ENCODE peak calls at places on chromosome 13, in six cellular contexts. One of them, this sample, is unnamed.

GRCh38 chr13:27868639-27869435 is 51.0 kb upstream of the PDX1 start:
- DNase-seq in psoas muscle: no peak
- DNase-seq in ELF-1: no peak
- DNase-seq in activated naive CD8-positive, alpha-beta T cell treated with anti-CD3 and anti-CD28 coated beads for 36 hours: no peak
- DNase-seq in HEK293T: no peak
- DNase-seq in neural crest cell: no peak
- DNase-seq in this sample: no peak

GRCh38 chr13:89029062-89029461 is 1357.9 kb downstream of the SLITRK5 start:
- DNase-seq in ELF-1: no peak
- DNase-seq in psoas muscle: no peak
- DNase-seq in neural crest cell: no peak
- DNase-seq in HEK293T: no peak
- DNase-seq in activated naive CD8-positive, alpha-beta T cell treated with anti-CD3 and anti-CD28 coated beads for 36 hours: peak
- DNase-seq in this sample: no peak

GRCh38 chr13:77390391-77390790 is 63.5 kb upstream of the MYCBP2 start:
- DNase-seq in activated naive CD8-positive, alpha-beta T cell treated with anti-CD3 and anti-CD28 coated beads for 36 hours: no peak
- DNase-seq in ELF-1: no peak
- DNase-seq in HEK293T: no peak
- DNase-seq in psoas muscle: no peak
- DNase-seq in neural crest cell: no peak
- DNase-seq in this sample: no peak

GRCh38 chr13:28822801-28823200 is 2.7 kb downstream of the MTUS2 start:
- DNase-seq in HEK293T: no peak
- DNase-seq in activated naive CD8-positive, alpha-beta T cell treated with anti-CD3 and anti-CD28 coated beads for 36 hours: no peak
- DNase-seq in ELF-1: no peak
- DNase-seq in neural crest cell: no peak
- DNase-seq in psoas muscle: no peak
- DNase-seq in this sample: no peak

GRCh38 chr13:23811366-23812027 is 77.7 kb downstream of the MIPEP start:
- DNase-seq in neural crest cell: no peak
- DNase-seq in ELF-1: peak
- DNase-seq in psoas muscle: no peak
- DNase-seq in activated naive CD8-positive, alpha-beta T cell treated with anti-CD3 and anti-CD28 coated beads for 36 hours: no peak
- DNase-seq in HEK293T: no peak
- DNase-seq in this sample: no peak

GRCh38 chr13:29654807-29655547 is 59.5 kb upstream of the SLC7A1 start:
- DNase-seq in ELF-1: no peak
- DNase-seq in activated naive CD8-positive, alpha-beta T cell treated with anti-CD3 and anti-CD28 coated beads for 36 hours: no peak
- DNase-seq in neural crest cell: no peak
- DNase-seq in HEK293T: no peak
- DNase-seq in psoas muscle: no peak
- DNase-seq in this sample: no peak

GRCh38 chr13:109870281-109871017 is 84.1 kb upstream of the IRS2 start:
- DNase-seq in HEK293T: no peak
- DNase-seq in ELF-1: no peak
- DNase-seq in activated naive CD8-positive, alpha-beta T cell treated with anti-CD3 and anti-CD28 coated beads for 36 hours: no peak
- DNase-seq in neural crest cell: no peak
- DNase-seq in psoas muscle: no peak
- DNase-seq in this sample: no peak

GRCh38 chr13:73417012-73417615 is 358.3 kb downstream of the KLF5 start:
- DNase-seq in psoas muscle: no peak
- DNase-seq in HEK293T: peak
- DNase-seq in neural crest cell: no peak
- DNase-seq in activated naive CD8-positive, alpha-beta T cell treated with anti-CD3 and anti-CD28 coated beads for 36 hours: no peak
- DNase-seq in ELF-1: peak
- DNase-seq in this sample: no peak

GRCh38 chr13:52950436-52950960 is 78.1 kb upstream of the OLFM4 start:
- DNase-seq in HEK293T: no peak
- DNase-seq in activated naive CD8-positive, alpha-beta T cell treated with anti-CD3 and anti-CD28 coated beads for 36 hours: no peak
- DNase-seq in neural crest cell: no peak
- DNase-seq in ELF-1: no peak
- DNase-seq in psoas muscle: no peak
- DNase-seq in this sample: no peak

GRCh38 chr13:43720780-43721397 is 65.9 kb downstream of the ENOX1 start:
- DNase-seq in neural crest cell: no peak
- DNase-seq in HEK293T: no peak
- DNase-seq in activated naive CD8-positive, alpha-beta T cell treated with anti-CD3 and anti-CD28 coated beads for 36 hours: no peak
- DNase-seq in ELF-1: no peak
- DNase-seq in psoas muscle: no peak
- DNase-seq in this sample: no peak

GRCh38 chr13:47250141-47250540 is 353.3 kb upstream of the HTR2A start:
- DNase-seq in ELF-1: no peak
- DNase-seq in neural crest cell: no peak
- DNase-seq in HEK293T: no peak
- DNase-seq in activated naive CD8-positive, alpha-beta T cell treated with anti-CD3 and anti-CD28 coated beads for 36 hours: no peak
- DNase-seq in psoas muscle: no peak
- DNase-seq in this sample: no peak

GRCh38 chr13:20136781-20137703 is 23.8 kb downstream of the GJA3 start:
- DNase-seq in activated naive CD8-positive, alpha-beta T cell treated with anti-CD3 and anti-CD28 coated beads for 36 hours: peak
- DNase-seq in psoas muscle: no peak
- DNase-seq in neural crest cell: peak
- DNase-seq in ELF-1: peak
- DNase-seq in HEK293T: no peak
- DNase-seq in this sample: peak

GRCh38 chr13:51364404-51365008 is 25.0 kb downstream of the SERPINE3 start:
- DNase-seq in neural crest cell: no peak
- DNase-seq in ELF-1: no peak
- DNase-seq in HEK293T: no peak
- DNase-seq in activated naive CD8-positive, alpha-beta T cell treated with anti-CD3 and anti-CD28 coated beads for 36 hours: no peak
- DNase-seq in psoas muscle: no peak
- DNase-seq in this sample: no peak

GRCh38 chr13:98853791-98854191 is 101.3 kb upstream of the SLC15A1 start:
- DNase-seq in HEK293T: no peak
- DNase-seq in ELF-1: no peak
- DNase-seq in neural crest cell: no peak
- DNase-seq in psoas muscle: peak
- DNase-seq in activated naive CD8-positive, alpha-beta T cell treated with anti-CD3 and anti-CD28 coated beads for 36 hours: peak
- DNase-seq in this sample: no peak

GRCh38 chr13:19957320-19958118 is 1.0 kb upstream of the ZMYM2 start:
- DNase-seq in psoas muscle: peak
- DNase-seq in activated naive CD8-positive, alpha-beta T cell treated with anti-CD3 and anti-CD28 coated beads for 36 hours: peak
- DNase-seq in HEK293T: peak
- DNase-seq in ELF-1: peak
- DNase-seq in neural crest cell: peak
- DNase-seq in this sample: peak

GRCh38 chr13:54574791-54575190 is 1546.2 kb downstream of the OLFM4 start:
- DNase-seq in psoas muscle: no peak
- DNase-seq in neural crest cell: no peak
- DNase-seq in ELF-1: no peak
- DNase-seq in activated naive CD8-positive, alpha-beta T cell treated with anti-CD3 and anti-CD28 coated beads for 36 hours: no peak
- DNase-seq in HEK293T: no peak
- DNase-seq in this sample: no peak

GRCh38 chr13:66543780-66544179 is 686.4 kb downstream of the PCDH9 start:
- DNase-seq in activated naive CD8-positive, alpha-beta T cell treated with anti-CD3 and anti-CD28 coated beads for 36 hours: no peak
- DNase-seq in psoas muscle: no peak
- DNase-seq in neural crest cell: no peak
- DNase-seq in ELF-1: no peak
- DNase-seq in HEK293T: peak
- DNase-seq in this sample: peak

GRCh38 chr13:21240586-21240985 is 64.1 kb downstream of the MRPL57 start:
- DNase-seq in ELF-1: peak
- DNase-seq in activated naive CD8-positive, alpha-beta T cell treated with anti-CD3 and anti-CD28 coated beads for 36 hours: no peak
- DNase-seq in psoas muscle: no peak
- DNase-seq in neural crest cell: no peak
- DNase-seq in HEK293T: no peak
- DNase-seq in this sample: no peak

GRCh38 chr13:101626925-101627555 is 174.6 kb downstream of the ITGBL1 start:
- DNase-seq in psoas muscle: no peak
- DNase-seq in neural crest cell: no peak
- DNase-seq in HEK293T: no peak
- DNase-seq in ELF-1: no peak
- DNase-seq in activated naive CD8-positive, alpha-beta T cell treated with anti-CD3 and anti-CD28 coated beads for 36 hours: peak
- DNase-seq in this sample: no peak

GRCh38 chr13:110323172-110323851 is 16.2 kb downstream of the COL4A2 start:
- DNase-seq in ELF-1: no peak
- DNase-seq in HEK293T: no peak
- DNase-seq in psoas muscle: no peak
- DNase-seq in neural crest cell: no peak
- DNase-seq in activated naive CD8-positive, alpha-beta T cell treated with anti-CD3 and anti-CD28 coated beads for 36 hours: no peak
- DNase-seq in this sample: peak

GRCh38 chr13:59363950-59364349 is 799.8 kb downstream of the DIAPH3 start:
- DNase-seq in activated naive CD8-positive, alpha-beta T cell treated with anti-CD3 and anti-CD28 coated beads for 36 hours: no peak
- DNase-seq in ELF-1: no peak
- DNase-seq in HEK293T: no peak
- DNase-seq in psoas muscle: no peak
- DNase-seq in neural crest cell: no peak
- DNase-seq in this sample: no peak

GRCh38 chr13:29883941-29884518 is 33.6 kb upstream of the UBL3 start:
- DNase-seq in ELF-1: no peak
- DNase-seq in HEK293T: no peak
- DNase-seq in neural crest cell: peak
- DNase-seq in psoas muscle: no peak
- DNase-seq in activated naive CD8-positive, alpha-beta T cell treated with anti-CD3 and anti-CD28 coated beads for 36 hours: no peak
- DNase-seq in this sample: no peak

GRCh38 chr13:23583491-23583890 is 13.3 kb downstream of the TNFRSF19 start:
- DNase-seq in HEK293T: no peak
- DNase-seq in neural crest cell: no peak
- DNase-seq in ELF-1: no peak
- DNase-seq in psoas muscle: no peak
- DNase-seq in activated naive CD8-positive, alpha-beta T cell treated with anti-CD3 and anti-CD28 coated beads for 36 hours: no peak
- DNase-seq in this sample: no peak

GRCh38 chr13:68257111-68257842 is 1027.1 kb upstream of the PCDH9 start:
- DNase-seq in activated naive CD8-positive, alpha-beta T cell treated with anti-CD3 and anti-CD28 coated beads for 36 hours: no peak
- DNase-seq in ELF-1: no peak
- DNase-seq in neural crest cell: no peak
- DNase-seq in psoas muscle: no peak
- DNase-seq in HEK293T: peak
- DNase-seq in this sample: no peak

GRCh38 chr13:50107205-50107604 is 92.0 kb downstream of the KCNRG start:
- DNase-seq in neural crest cell: no peak
- DNase-seq in HEK293T: no peak
- DNase-seq in psoas muscle: no peak
- DNase-seq in activated naive CD8-positive, alpha-beta T cell treated with anti-CD3 and anti-CD28 coated beads for 36 hours: no peak
- DNase-seq in ELF-1: no peak
- DNase-seq in this sample: no peak